ENCODE peak calls at places on chromosome 16, in nine cellular contexts. G is heart right ventricle, D is thoracic aorta, B is gastrocnemius medialis, V is vagina, N is thyroid gland, P is kidney, Z is OCI-LY7, R is upper lobe of left lung. S is an unnamed sample. For H3K9me3, the result is how much of the 10 kb centered on the place peaks cover.

GRCh38 chr16:85393674-85394510 is 219.2 kb upstream of the GSE1 start:
- DNase-seq in G (peak), D (no peak), B (no peak), V (no peak), N (peak), P (peak), Z (peak), R (peak), S (no peak)

GRCh38 chr16:8866118-8866883 is 2.5 kb downstream of the CARHSP1 start:
- DNase-seq in G (peak), D (no peak), B (no peak), V (no peak), N (peak), P (peak), Z (no peak), R (no peak), S (no peak)

GRCh38 chr16:66274335-66275110 is 92.0 kb upstream of the CDH5 start:
- DNase-seq in G (no peak), D (no peak), B (no peak), V (peak), N (no peak), P (no peak), Z (peak), R (no peak), S (no peak)

GRCh38 chr16:75965504-75966374 is 239.4 kb upstream of the CPHXL start:
- DNase-seq in G (no peak), D (no peak), B (no peak), V (no peak), N (no peak), P (no peak), Z (no peak), R (no peak), S (no peak)

GRCh38 chr16:20638711-20639335 is 58.7 kb downstream of the ACSM1 start:
- DNase-seq in G (no peak), D (no peak), B (no peak), V (no peak), N (no peak), P (no peak), Z (no peak), R (no peak), S (no peak)

GRCh38 chr16:83233153-83233552 is 574.6 kb upstream of the HSBP1 start:
- DNase-seq in G (no peak), D (no peak), B (no peak), V (no peak), N (no peak), P (no peak), Z (no peak), R (no peak), S (no peak)

GRCh38 chr16:68686905-68687304 is 41.8 kb downstream of the CDH3 start:
- DNase-seq in G (no peak), D (no peak), B (no peak), V (no peak), N (no peak), P (no peak), Z (no peak), R (no peak), S (no peak)

GRCh38 chr16:68085259-68086071 is at the start of gene NFATC3:
- DNase-seq in G (peak), D (peak), B (peak), V (no peak), N (peak), P (peak), Z (peak), R (peak), S (peak)

GRCh38 chr16:27638833-27639587 is 89.1 kb downstream of the KATNIP start:
- DNase-seq in G (no peak), D (no peak), B (no peak), V (no peak), N (no peak), P (no peak), Z (no peak), R (no peak), S (no peak)

GRCh38 chr16:89337965-89338364 is 120.5 kb downstream of the ZNF778 start:
- DNase-seq in G (no peak), D (no peak), B (peak), V (no peak), N (no peak), P (peak), Z (no peak), R (no peak), S (no peak)

GRCh38 chr16:68995011-68995504 is 110.4 kb upstream of the HAS3 start:
- DNase-seq in G (no peak), D (no peak), B (no peak), V (no peak), N (no peak), P (no peak), Z (no peak), R (peak), S (no peak)

GRCh38 chr16:25135239-25135878 is 23.8 kb downstream of the LCMT1 start:
- DNase-seq in G (no peak), D (no peak), B (no peak), V (no peak), N (no peak), P (no peak), Z (no peak), R (no peak), S (no peak)

GRCh38 chr16:74999683-75000480 is 1.1 kb downstream of the ZNRF1 start:
- DNase-seq in G (peak), D (no peak), B (peak), V (no peak), N (peak), P (peak), Z (peak), R (peak), S (peak)

GRCh38 chr16:28000314-28000713 is 63.2 kb downstream of the GSG1L start:
- DNase-seq in G (no peak), D (no peak), B (no peak), V (no peak), N (no peak), P (no peak), Z (no peak), R (no peak), S (no peak)

GRCh38 chr16:21097151-21097550 is 53.5 kb downstream of the DNAH3 start:
- DNase-seq in G (no peak), D (no peak), B (no peak), V (no peak), N (no peak), P (no peak), Z (no peak), R (no peak), S (peak)

GRCh38 chr16:17591655-17592405 is 121.1 kb upstream of the XYLT1 start:
- DNase-seq in G (no peak), D (no peak), B (no peak), V (no peak), N (peak), P (no peak), Z (no peak), R (no peak), S (no peak)

GRCh38 chr16:3235856-3236669 is 1.1 kb upstream of the ZNF200 start:
- DNase-seq in G (peak), D (no peak), B (no peak), V (no peak), N (peak), P (peak), Z (no peak), R (peak), S (peak)

GRCh38 chr16:86905302-86905701 is 327.0 kb downstream of the FOXL1 start:
- DNase-seq in G (no peak), D (no peak), B (no peak), V (no peak), N (no peak), P (no peak), Z (no peak), R (no peak), S (no peak)

GRCh38 chr16:89170346-89171215 is 967 bp upstream of the CDH15 start:
- DNase-seq in G (no peak), D (no peak), B (no peak), V (no peak), N (peak), P (peak), Z (peak), R (peak), S (no peak)

GRCh38 chr16:85753559-85753958 is 2.7 kb upstream of the C16orf74 start:
- DNase-seq in G (no peak), D (no peak), B (no peak), V (no peak), N (no peak), P (no peak), Z (no peak), R (no peak), S (no peak)

GRCh38 chr16:14109782-14110727 is 38.9 kb downstream of the MRTFB start:
- DNase-seq in G (no peak), D (no peak), B (no peak), V (no peak), N (no peak), P (no peak), Z (no peak), R (no peak), S (no peak)
- H3K27ac ChIP-seq in G (no peak), D (no peak), B (peak), V (peak), N (peak), P (no peak), Z (no peak), R (no peak), S (no peak)

GRCh38 chr16:35862242-35862641 is 2402.8 kb downstream of the TP53TG3F start:
- DNase-seq in G (no peak), D (no peak), B (no peak), V (no peak), N (no peak), P (no peak), Z (no peak), R (no peak), S (no peak)
- H3K9me3 ChIP-seq in G (under half), D (under half), B (under half), V (under half), N (under half), P (under half), Z (under half), R (under half), S (under half)

GRCh38 chr16:13435873-13436474 is 484.0 kb upstream of the ERCC4 start:
- DNase-seq in G (no peak), D (no peak), B (no peak), V (no peak), N (no peak), P (no peak), Z (peak), R (no peak), S (no peak)
- TF ChIP-seq CTCF in G (no peak), D (no peak), B (no peak), V (no peak), N (no peak), P (no peak), Z (peak), R (no peak), S (no peak)

GRCh38 chr16:57999366-57999970 is 1.0 kb downstream of the ZNF319 start:
- DNase-seq in G (no peak), D (no peak), B (no peak), V (no peak), N (peak), P (peak), Z (peak), R (no peak), S (no peak)

GRCh38 chr16:57997528-57998265 is 2.8 kb downstream of the ZNF319 start:
- DNase-seq in G (no peak), D (no peak), B (peak), V (no peak), N (no peak), P (no peak), Z (no peak), R (no peak), S (no peak)

GRCh38 chr16:57999971-58000705 is at the start of gene ZNF319:
- DNase-seq in G (no peak), D (no peak), B (no peak), V (no peak), N (no peak), P (peak), Z (peak), R (no peak), S (no peak)

GRCh38 chr16:57998484-57998883 is 2.0 kb downstream of the ZNF319 start:
- DNase-seq in G (no peak), D (no peak), B (peak), V (no peak), N (no peak), P (peak), Z (no peak), R (peak), S (no peak)

GRCh38 chr16:57998992-57999365 is 1.5 kb downstream of the ZNF319 start:
- DNase-seq in G (no peak), D (no peak), B (no peak), V (no peak), N (no peak), P (no peak), Z (no peak), R (no peak), S (no peak)
- H3K27ac ChIP-seq in G (peak), D (no peak), B (no peak), V (no peak), N (no peak), P (no peak), Z (peak), R (peak), S (peak)

DNA sequence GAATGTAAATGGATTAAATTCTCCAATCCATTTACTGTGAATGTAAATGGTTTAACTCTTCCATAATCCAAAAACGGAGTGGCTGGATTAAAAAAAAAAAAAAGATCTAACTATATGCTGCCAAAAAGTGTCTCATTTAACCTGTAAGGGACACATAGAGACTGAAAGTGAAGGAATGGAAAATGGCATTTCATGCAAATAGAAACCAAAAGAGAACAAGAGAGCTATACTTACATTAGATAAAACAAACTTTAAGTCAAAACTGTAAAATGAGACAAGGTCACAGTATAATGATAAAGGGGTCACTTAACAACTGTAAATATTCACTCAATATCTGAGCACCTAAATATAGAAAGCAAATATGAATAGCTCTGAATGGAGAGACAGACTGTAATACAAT is 36.6 kb downstream of the CDR2 start:
- DNase-seq in G (no peak), D (no peak), B (no peak), V (no peak), N (no peak), P (no peak), Z (no peak), R (no peak), S (no peak)
- H3K9me3 ChIP-seq in G (under half), D (under half), B (under half), V (under half), N (under half), P (under half), Z (under half), R (under half), S (under half)

DNA sequence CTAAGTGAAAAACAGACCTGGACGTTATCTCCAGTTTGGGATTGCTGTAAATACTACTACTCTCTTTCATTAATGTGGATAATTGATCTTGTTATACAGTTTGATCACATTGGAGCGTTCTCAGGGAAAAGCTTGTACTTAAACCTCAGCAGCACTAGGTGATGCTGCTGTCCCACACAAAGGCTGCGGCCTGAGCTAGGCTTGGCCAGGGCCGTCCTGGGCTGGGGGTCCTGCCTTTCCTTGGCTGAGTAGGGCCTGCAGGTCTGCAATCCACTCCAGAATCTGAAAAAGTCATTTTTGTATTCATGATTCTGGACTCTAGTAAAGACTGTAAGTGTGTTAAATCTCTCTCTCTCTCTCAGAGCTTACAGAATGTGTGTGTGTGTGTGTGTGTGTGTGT is 23.7 kb upstream of the PMFBP1 start:
- DNase-seq in G (no peak), D (no peak), B (no peak), V (no peak), N (no peak), P (no peak), Z (no peak), R (no peak), S (no peak)
- TF ChIP-seq CTCF in G (no peak), D (no peak), B (no peak), V (no peak), N (no peak), P (no peak), Z (peak), R (no peak), S (no peak)

GRCh38 chr16:50316848-50317630 is 50.7 kb downstream of the ADCY7 start:
- DNase-seq in G (no peak), D (no peak), B (no peak), V (no peak), N (no peak), P (no peak), Z (no peak), R (no peak), S (no peak)

GRCh38 chr16:50322333-50322732 is 46.5 kb downstream of the BRD7 start:
- DNase-seq in G (no peak), D (no peak), B (no peak), V (no peak), N (no peak), P (no peak), Z (no peak), R (no peak), S (no peak)

GRCh38 chr16:50320310-50320709 is 48.5 kb downstream of the BRD7 start:
- DNase-seq in G (no peak), D (no peak), B (no peak), V (no peak), N (no peak), P (no peak), Z (no peak), R (no peak), S (no peak)

GRCh38 chr16:50316102-50316847 is 49.9 kb downstream of the ADCY7 start:
- DNase-seq in G (no peak), D (no peak), B (no peak), V (no peak), N (no peak), P (no peak), Z (no peak), R (no peak), S (no peak)

GRCh38 chr16:50318796-50319578 is 49.8 kb downstream of the BRD7 start:
- DNase-seq in G (no peak), D (no peak), B (no peak), V (no peak), N (no peak), P (no peak), Z (no peak), R (no peak), S (no peak)
- H3K27ac ChIP-seq in G (no peak), D (no peak), B (no peak), V (no peak), N (no peak), P (no peak), Z (no peak), R (no peak), S (no peak)